ENCODE peak calls at places on chromosome 15, in four cellular contexts. Y is body of pancreas, H is esophagus squamous epithelium, K is gastrocnemius medialis. C is an unnamed sample.
A peak's percentile ranks its signal among the peaks of the same experiment; 100 is the strongest.

GRCh38 chr15:68411276-68411675 is 20.7 kb downstream of the ITGA11 start:
- DNase-seq in K (no peak), Y (no peak), H (no peak), C (peak; percentile 34)

GRCh38 chr15:101170568-101171350 is 81.1 kb downstream of the CHSY1 start:
- DNase-seq in Y (peak; percentile 26), H (no peak), K (no peak), C (no peak)

GRCh38 chr15:65476942-65477341 is 40.5 kb downstream of the DPP8 start:
- DNase-seq in K (no peak), H (no peak), Y (no peak), C (no peak)

GRCh38 chr15:100784493-100785180 is 95.0 kb upstream of the ALDH1A3 start:
- DNase-seq in H (no peak), K (no peak), Y (no peak), C (no peak)

GRCh38 chr15:73560501-73561117 is 72.6 kb downstream of the NPTN start:
- DNase-seq in H (no peak), Y (no peak), K (no peak), C (no peak)

GRCh38 chr15:56725386-56725785 is 7.9 kb downstream of the ZNF280D start:
- DNase-seq in K (no peak), Y (no peak), H (no peak), C (no peak)

GRCh38 chr15:31905054-31905453 is 125.3 kb upstream of the CHRNA7 start:
- DNase-seq in Y (no peak), H (no peak), K (no peak), C (peak; percentile 67)

GRCh38 chr15:71970435-71970834 is 147.5 kb downstream of the MYO9A start:
- DNase-seq in Y (no peak), K (no peak), H (no peak), C (no peak)

GRCh38 chr15:45468294-45468693 is 54.3 kb downstream of the SLC30A4 start:
- DNase-seq in Y (no peak), H (no peak), K (no peak), C (no peak)

GRCh38 chr15:36501063-36501678 is 78.3 kb upstream of the CDIN1 start:
- DNase-seq in H (no peak), K (peak; percentile 3), Y (peak; percentile 31), C (no peak)

GRCh38 chr15:35458176-35458856 is 87.6 kb downstream of the DPH6 start:
- DNase-seq in K (no peak), Y (no peak), H (no peak), C (no peak)

GRCh38 chr15:35753486-35753885 is 207.5 kb upstream of the DPH6 start:
- DNase-seq in H (no peak), Y (no peak), K (no peak), C (no peak)

GRCh38 chr15:93987068-93987467 is 244.3 kb upstream of the MCTP2 start:
- DNase-seq in K (no peak), H (no peak), Y (no peak), C (no peak)

GRCh38 chr15:69719527-69719926 is 266.9 kb downstream of the RPLP1 start:
- DNase-seq in K (no peak), Y (no peak), H (no peak), C (peak; percentile 88)

GRCh38 chr15:66646308-66646707 is 55.7 kb upstream of the SMAD6 start:
- DNase-seq in Y (no peak), K (no peak), H (no peak), C (no peak)

GRCh38 chr15:42494998-42495360 is 455 bp upstream of the SNAP23 start:
- DNase-seq in H (no peak), K (peak; percentile 45), Y (peak; percentile 67), C (peak; percentile 72)

GRCh38 chr15:71743861-71744382 is 66.4 kb upstream of the NR2E3 start:
- DNase-seq in H (no peak), Y (peak; percentile 76), K (no peak), C (peak; percentile 45)

GRCh38 chr15:70559223-70559823 is 204.0 kb downstream of the UACA start:
- DNase-seq in Y (peak; percentile 21), K (peak; percentile 22), H (peak; percentile 6), C (peak; percentile 84)

GRCh38 chr15:74242296-74242929 is 6.3 kb downstream of the CCDC33 start:
- DNase-seq in H (no peak), K (no peak), Y (peak; percentile 49), C (no peak)

GRCh38 chr15:66839511-66840112 is 137.6 kb downstream of the SMAD6 start:
- DNase-seq in H (no peak), K (no peak), Y (no peak), C (no peak)

GRCh38 chr15:85482896-85483295 is 102.5 kb downstream of the AKAP13 start:
- DNase-seq in K (no peak), Y (no peak), H (no peak), C (no peak)

GRCh38 chr15:68423359-68424028 is 8.5 kb downstream of the ITGA11 start:
- DNase-seq in H (no peak), K (no peak), Y (no peak), C (peak; percentile 14)

GRCh38 chr15:100781961-100782525 is 97.6 kb upstream of the ALDH1A3 start:
- DNase-seq in Y (no peak), H (no peak), K (no peak), C (no peak)

GRCh38 chr15:34582461-34583357 is 742 bp downstream of the GOLGA8B start:
- DNase-seq in Y (peak; percentile 62), H (no peak), K (no peak), C (peak; percentile 60)

GRCh38 chr15:42065008-42065407 is 29.4 kb downstream of the PLA2G4D start:
- DNase-seq in Y (no peak), H (no peak), K (no peak), C (no peak)

GRCh38 chr15:20341901-20342605 is 199.5 kb downstream of the GOLGA6L6 start:
- DNase-seq in K (no peak), Y (peak; percentile 62), H (no peak), C (peak; percentile 76)

GRCh38 chr15:99341786-99342185 is 90.5 kb downstream of the LRRC28 start:
- DNase-seq in H (no peak), Y (no peak), K (no peak), C (no peak)

GRCh38 chr15:38085104-38085503 is 150.7 kb downstream of the TMCO5A start:
- DNase-seq in H (no peak), K (no peak), Y (no peak), C (peak; percentile 25)

GRCh38 chr15:40875996-40876740 is 2.1 kb upstream of the RHOV start:
- DNase-seq in K (no peak), H (no peak), Y (no peak), C (no peak)

GRCh38 chr15:86165263-86166204 is 85.9 kb downstream of the AGBL1 start:
- DNase-seq in Y (no peak), K (no peak), H (no peak), C (no peak)

GRCh38 chr15:41169784-41170183 is 53.7 kb upstream of the INO80 start:
- DNase-seq in Y (no peak), H (no peak), K (no peak), C (no peak)

GRCh38 chr15:72285927-72286516 is 13.7 kb upstream of the PARP6 start:
- DNase-seq in H (no peak), Y (peak; percentile 67), K (peak; percentile 7), C (peak; percentile 28)

GRCh38 chr15:45858491-45858890 is 223.7 kb downstream of the SQOR start:
- DNase-seq in Y (no peak), H (no peak), K (no peak), C (no peak)

DNA sequence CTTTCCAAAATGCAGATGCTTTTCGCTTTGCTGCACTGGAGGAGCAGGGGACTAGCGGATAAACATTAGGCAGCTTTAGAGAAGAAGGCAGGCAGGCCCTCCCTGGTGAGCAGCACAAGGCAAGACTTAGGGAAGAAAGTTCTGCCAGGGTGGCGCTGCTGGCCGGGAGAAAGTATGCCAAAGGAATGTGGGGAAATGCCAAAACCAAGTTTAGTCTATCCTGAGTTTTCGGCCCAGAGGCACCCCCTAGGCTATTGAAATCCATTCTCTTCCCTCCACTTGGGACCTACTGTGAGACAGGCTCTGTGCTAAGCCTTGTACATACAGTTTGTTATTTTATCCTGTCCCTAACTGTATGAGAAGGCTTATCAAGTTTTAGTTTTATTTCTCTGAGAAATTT is 9.2 kb downstream of the SHC4 start:
- DNase-seq in H (no peak), Y (no peak), K (no peak), C (no peak)
- TF ChIP-seq CTCF in H (no peak), Y (no peak), K (no peak), C (no peak)

DNA sequence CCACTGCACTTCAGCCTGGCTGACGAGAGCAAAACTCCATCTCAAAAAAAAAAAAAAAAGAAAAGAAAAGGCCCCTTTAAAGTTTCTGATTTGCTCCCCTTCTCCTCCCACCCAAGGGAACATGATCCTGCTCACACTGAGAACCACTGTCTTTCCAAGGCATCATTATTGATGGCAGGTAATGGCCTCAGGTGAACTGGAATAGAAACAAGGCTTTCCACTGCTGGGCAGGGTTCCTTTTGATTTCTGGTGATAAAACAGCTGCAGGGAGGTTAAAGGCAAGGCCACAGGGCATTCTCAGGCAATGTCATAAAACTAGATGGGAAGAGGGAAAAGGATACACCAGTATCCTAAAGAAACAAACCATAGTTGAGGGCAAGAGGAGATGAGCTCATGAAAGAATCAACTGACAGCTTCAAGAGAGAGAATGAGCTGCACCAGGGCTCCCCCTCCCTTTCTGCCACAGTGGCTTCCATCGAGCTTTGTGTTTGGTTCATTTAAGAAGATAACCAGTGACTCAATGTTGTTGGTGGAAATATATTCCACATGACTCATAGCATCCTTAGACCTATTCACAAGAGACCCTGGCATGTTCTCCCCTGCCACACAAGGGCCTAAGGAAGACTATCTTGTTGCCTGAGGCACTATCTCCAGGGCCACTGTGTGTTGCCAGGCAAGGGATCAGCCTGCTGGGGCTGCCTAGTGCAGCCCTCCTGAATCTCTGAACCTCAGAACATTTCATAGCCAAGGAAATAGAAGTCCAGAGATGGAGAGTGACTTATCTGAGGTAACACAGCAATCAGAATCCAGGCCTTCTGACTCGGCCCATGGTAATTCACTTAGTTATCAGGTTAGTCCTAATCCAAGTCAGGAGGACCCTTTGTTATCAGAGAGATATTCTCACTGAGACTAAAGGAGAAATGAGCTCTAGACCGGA is 86.5 kb downstream of the WDR76 start:
- DNase-seq in Y (no peak), K (no peak), H (no peak), C (no peak)
- TF ChIP-seq POLR2A in Y (no peak), K (no peak), H (no peak), C (no peak)

DNA sequence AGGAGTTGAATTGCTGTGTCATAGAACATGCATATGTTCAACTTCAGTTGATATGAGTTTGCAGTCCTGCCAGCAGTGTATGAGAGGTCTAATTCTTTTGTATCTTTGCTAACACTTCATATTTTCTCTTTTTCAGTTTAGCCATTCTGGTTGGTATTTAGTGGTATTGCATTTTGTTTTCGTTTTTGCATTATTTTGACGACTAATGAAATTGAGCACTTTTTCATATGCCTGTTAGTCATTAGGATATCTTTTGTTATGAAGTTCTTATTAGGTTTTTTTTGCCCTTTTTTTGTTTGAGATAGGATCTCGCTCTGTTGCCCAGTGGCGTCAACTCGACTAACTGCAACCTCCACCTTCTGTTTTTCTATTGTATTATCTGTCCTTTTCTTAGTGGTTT is 9.2 kb downstream of the TRIP4 start:
- DNase-seq in K (no peak), Y (no peak), H (no peak), C (no peak)
- H3K36me3 ChIP-seq in K (no peaks in the 10 kb centered on the region), Y (no peaks in the 10 kb centered on the region), H (peaks cover 4% of the 10 kb centered on the region), C (peaks cover 84% of the 10 kb centered on the region)

GRCh38 chr15:52076889-52077781 is 35.4 kb downstream of the BCL2L10 start:
- DNase-seq in K (no peak), Y (no peak), H (no peak), C (peak; percentile 83)
- TF ChIP-seq CTCF in K (no peak), Y (no peak), H (no peak), C (no peak)

GRCh38 chr15:75758071-75758872 is 45.6 kb upstream of the CSPG4 start:
- DNase-seq in Y (peak; percentile 95), K (peak; percentile 75), H (no peak), C (peak; percentile 89)
- TF ChIP-seq POLR2A in Y (peak; percentile 69), K (peak; percentile 23), H (no peak), C (peak; percentile 53)

GRCh38 chr15:60345616-60346015 is 52.2 kb downstream of the ANXA2 start:
- DNase-seq in H (no peak), K (no peak), Y (no peak), C (no peak)
- H3K36me3 ChIP-seq in H (peaks cover 35% of the 10 kb centered on the region), K (no peaks in the 10 kb centered on the region), Y (peaks cover 11% of the 10 kb centered on the region), C (peaks cover 4% of the 10 kb centered on the region)

GRCh38 chr15:52351206-52351907 is 55.8 kb upstream of the MYO5C start:
- DNase-seq in K (no peak), H (no peak), Y (no peak), C (no peak)
- TF ChIP-seq CTCF in K (no peak), H (no peak), Y (no peak), C (no peak)